ENCODE peak calls at places on chromosome 5, in seven cellular contexts. P, Z, Q, W, O, A and B are unnamed samples.

GRCh38 chr5:132180134-132180745 is 47.4 kb downstream of the P4HA2 start:
- DNase-seq in P (no peak), Z (peak), Q (peak), W (no peak), O (peak), A (peak), B (peak)

GRCh38 chr5:30747412-30747811 is 446.1 kb upstream of the CDH6 start:
- DNase-seq in P (no peak), Z (no peak), Q (no peak), W (no peak), O (no peak), A (no peak), B (no peak)

GRCh38 chr5:135269828-135270545 is 129.0 kb downstream of the MACROH2A1 start:
- DNase-seq in P (no peak), Z (peak), Q (no peak), W (no peak), O (peak), A (peak), B (no peak)

GRCh38 chr5:1180841-1181271 is 20.5 kb upstream of the SLC6A19 start:
- DNase-seq in P (no peak), Z (no peak), Q (no peak), W (peak), O (no peak), A (no peak), B (no peak)

GRCh38 chr5:29077451-29077850 is 2039.1 kb upstream of the CDH9 start:
- DNase-seq in P (no peak), Z (no peak), Q (no peak), W (no peak), O (no peak), A (peak), B (peak)

GRCh38 chr5:143110591-143110990 is 292.9 kb downstream of the NR3C1 start:
- DNase-seq in P (no peak), Z (no peak), Q (peak), W (no peak), O (peak), A (peak), B (no peak)

GRCh38 chr5:68730220-68731010 is 363.4 kb upstream of the SLC30A5 start:
- DNase-seq in P (peak), Z (peak), Q (peak), W (no peak), O (peak), A (peak), B (peak)

GRCh38 chr5:151202381-151203139 is 21.3 kb downstream of the CCDC69 start:
- DNase-seq in P (no peak), Z (peak), Q (peak), W (no peak), O (peak), A (peak), B (peak)

GRCh38 chr5:1411099-1411498 is 34.1 kb downstream of the SLC6A3 start:
- DNase-seq in P (no peak), Z (no peak), Q (no peak), W (peak), O (no peak), A (no peak), B (no peak)

GRCh38 chr5:140548300-140548688 is 832 bp downstream of the EIF4EBP3 start:
- DNase-seq in P (no peak), Z (no peak), Q (no peak), W (no peak), O (no peak), A (no peak), B (no peak)

GRCh38 chr5:61298580-61298979 is 33.5 kb upstream of the ZSWIM6 start:
- DNase-seq in P (no peak), Z (peak), Q (no peak), W (no peak), O (peak), A (peak), B (no peak)

GRCh38 chr5:61301345-61301744 is 30.7 kb upstream of the ZSWIM6 start:
- DNase-seq in P (no peak), Z (peak), Q (peak), W (no peak), O (peak), A (peak), B (peak)

GRCh38 chr5:61301820-61302563 is 30.1 kb upstream of the ZSWIM6 start:
- DNase-seq in P (peak), Z (peak), Q (peak), W (peak), O (peak), A (peak), B (peak)

GRCh38 chr5:61298066-61298465 is 34.0 kb upstream of the ZSWIM6 start:
- DNase-seq in P (no peak), Z (no peak), Q (no peak), W (no peak), O (no peak), A (no peak), B (no peak)

GRCh38 chr5:61299254-61299653 is 32.8 kb upstream of the ZSWIM6 start:
- DNase-seq in P (no peak), Z (peak), Q (no peak), W (no peak), O (no peak), A (peak), B (peak)
- H3K4me3 ChIP-seq in P (no peak), Z (no peak), Q (no peak), W (no peak), O (no peak), A (no peak), B (no peak)

GRCh38 chr5:32021771-32022170 is 152.3 kb downstream of the GOLPH3 start:
- DNase-seq in P (peak), Z (no peak), Q (no peak), W (no peak), O (no peak), A (no peak), B (no peak)

GRCh38 chr5:32020971-32021370 is 153.1 kb downstream of the GOLPH3 start:
- DNase-seq in P (no peak), Z (no peak), Q (no peak), W (no peak), O (no peak), A (peak), B (no peak)

GRCh38 chr5:32017638-32018429 is 156.3 kb downstream of the GOLPH3 start:
- DNase-seq in P (no peak), Z (peak), Q (peak), W (no peak), O (peak), A (peak), B (peak)

GRCh38 chr5:32020271-32020670 is 153.8 kb downstream of the GOLPH3 start:
- DNase-seq in P (no peak), Z (no peak), Q (no peak), W (no peak), O (no peak), A (peak), B (no peak)

DNA sequence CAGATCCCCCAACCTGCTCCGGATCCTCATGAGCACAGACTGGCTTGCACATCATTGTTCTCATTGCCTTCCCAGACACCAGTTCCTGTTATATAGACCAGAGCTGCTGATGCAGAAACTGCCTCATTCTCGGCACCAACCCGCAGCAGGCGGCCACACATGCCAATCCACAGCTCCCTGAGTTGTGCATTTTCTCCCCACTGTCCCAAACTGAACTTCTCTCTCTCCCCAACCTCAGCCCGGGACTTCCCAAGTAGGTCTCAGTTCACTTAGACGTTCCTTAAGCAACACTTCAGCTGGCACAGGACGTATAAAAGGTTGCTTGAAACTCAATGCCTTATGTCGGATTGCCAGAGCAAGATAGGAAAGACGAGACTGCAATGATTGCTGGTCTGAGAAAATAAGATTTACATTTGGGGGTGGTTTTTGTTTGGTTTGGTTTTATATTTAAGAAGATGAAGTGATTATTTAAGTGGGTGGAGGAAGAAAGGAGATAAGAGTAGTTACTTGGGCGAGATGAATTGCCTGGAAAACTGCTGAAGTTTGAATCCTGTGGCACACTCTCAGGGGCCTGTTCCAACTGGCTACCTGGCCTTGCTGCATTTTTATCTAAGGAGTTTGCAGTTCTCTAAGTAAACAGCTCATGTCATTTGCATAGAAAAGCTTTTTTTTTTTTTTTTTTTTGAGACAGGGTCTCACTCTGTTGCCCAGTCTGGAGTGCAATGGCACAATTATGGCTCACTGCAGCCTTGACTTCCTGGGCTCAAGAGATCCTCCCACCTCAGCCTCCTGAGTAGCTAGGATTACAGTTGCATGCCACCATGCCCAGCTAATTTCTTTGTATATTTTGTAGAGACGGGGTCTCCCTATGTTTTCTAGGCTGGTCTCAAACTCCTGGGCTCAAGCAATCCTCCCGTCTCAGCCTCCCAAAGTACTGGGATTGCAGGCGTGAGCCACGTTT is 155.4 kb downstream of the GOLPH3 start:
- DNase-seq in P (no peak), Z (peak), Q (peak), W (no peak), O (no peak), A (no peak), B (peak)
- H3K4me3 ChIP-seq in P (peak), Z (no peak), Q (no peak), W (no peak), O (no peak), A (no peak), B (no peak)

DNA sequence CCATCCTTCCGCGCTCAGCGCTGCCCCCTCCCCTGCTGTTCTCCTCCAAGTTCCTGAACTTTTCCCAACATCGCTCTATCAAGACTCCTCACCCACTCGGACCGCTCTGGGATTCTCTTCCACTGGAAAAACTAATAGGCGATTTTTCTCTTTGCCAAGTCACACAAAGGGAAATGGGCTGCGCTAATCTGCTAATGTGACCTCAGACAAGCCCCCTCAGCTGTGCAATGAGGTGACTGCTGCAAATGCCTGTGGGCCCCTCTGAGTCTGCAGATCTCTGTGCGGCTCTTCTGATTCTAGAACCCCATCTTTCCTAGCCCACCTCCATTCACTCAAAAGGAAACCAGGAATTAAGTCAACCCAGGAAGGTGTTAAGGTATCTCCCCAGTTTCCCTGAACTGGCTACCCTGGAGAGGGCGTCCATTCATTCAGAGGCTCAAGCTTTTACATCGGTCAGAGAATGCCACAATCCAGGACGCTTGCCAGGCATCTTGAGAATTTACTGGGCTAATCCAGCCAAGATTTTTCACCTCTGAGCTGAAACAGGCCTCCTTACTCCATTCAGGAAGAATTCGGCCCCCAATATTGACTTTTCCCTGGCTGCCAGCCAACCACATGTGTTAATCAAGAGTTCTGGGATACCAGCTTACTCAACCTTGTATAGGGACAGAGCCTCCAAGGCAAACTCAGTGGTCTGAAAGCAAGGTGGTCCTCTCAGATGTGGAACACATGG is 795 bp upstream of the ADAMTS12 start:
- DNase-seq in P (no peak), Z (peak), Q (peak), W (no peak), O (peak), A (peak), B (peak)
- H3K4me3 ChIP-seq in P (peak), Z (peak), Q (peak), W (peak), O (peak), A (peak), B (peak)

DNA sequence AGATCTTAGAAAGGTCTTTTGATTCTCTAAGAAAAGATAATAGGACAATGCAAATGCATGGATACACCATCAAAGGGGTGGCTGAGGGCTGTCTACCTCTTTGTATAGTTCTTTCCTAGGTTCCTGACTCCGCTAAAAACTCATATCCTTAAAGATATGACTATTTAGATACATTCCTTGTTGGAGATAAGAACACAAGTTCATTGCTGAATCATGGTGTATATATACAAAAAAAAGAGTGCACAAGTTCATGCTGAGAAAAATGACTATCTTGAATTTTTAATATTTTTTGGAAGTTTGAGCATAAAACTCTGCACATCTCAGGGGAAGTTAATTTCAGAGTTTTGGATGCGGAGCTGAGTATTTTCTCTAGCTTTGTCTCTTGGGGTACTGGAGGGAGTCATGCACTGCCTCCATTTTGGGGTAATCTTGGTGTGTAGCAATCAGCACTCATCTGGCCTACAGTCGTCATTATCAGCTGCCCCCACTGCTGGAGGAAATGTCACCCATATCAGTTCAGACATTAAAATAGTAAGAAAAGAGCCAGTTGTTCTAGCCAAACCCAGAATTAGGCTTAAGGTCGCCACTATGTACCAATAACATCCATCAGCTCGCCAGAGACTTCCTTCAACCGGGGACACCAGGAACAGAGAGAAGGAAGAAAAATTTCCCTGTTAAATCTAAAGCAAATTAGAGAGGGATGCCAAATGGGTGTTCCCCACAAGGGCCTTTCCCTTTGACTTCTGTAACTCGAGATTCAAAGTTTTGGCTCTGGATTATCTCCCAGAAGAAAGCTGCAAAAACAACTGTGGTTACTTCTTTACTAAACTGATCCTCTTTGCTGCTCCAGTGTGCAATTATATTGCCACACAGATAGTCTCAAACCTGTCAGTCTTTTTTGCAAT is 49.0 kb downstream of the PTTG1 start:
- DNase-seq in P (no peak), Z (peak), Q (peak), W (no peak), O (peak), A (peak), B (peak)
- H3K4me3 ChIP-seq in P (no peak), Z (no peak), Q (no peak), W (no peak), O (no peak), A (no peak), B (no peak)

GRCh38 chr5:37839441-37840035 is 303 bp downstream of the GDNF start:
- DNase-seq in P (peak), Z (peak), Q (peak), W (no peak), O (peak), A (peak), B (peak)
- H3K4me3 ChIP-seq in P (peak), Z (peak), Q (peak), W (peak), O (peak), A (peak), B (peak)